ENCODE peak calls at places on chromosome 22, in four cellular contexts. One of them, this sample, is unnamed.

GRCh38 chr22:44260216-44261035 is 52.3 kb downstream of the SHISAL1 start:
- DNase-seq in K562: no peak
- DNase-seq in H1: peak
- DNase-seq in GM12878: no peak
- DNase-seq in this sample: no peak

GRCh38 chr22:42461511-42461910 is 29.3 kb upstream of the NFAM1 start:
- DNase-seq in H1: no peak
- DNase-seq in GM12878: no peak
- DNase-seq in K562: no peak
- DNase-seq in this sample: no peak

GRCh38 chr22:47954107-47954506 is 1191.7 kb downstream of the TBC1D22A start:
- DNase-seq in GM12878: no peak
- DNase-seq in K562: no peak
- DNase-seq in H1: no peak
- DNase-seq in this sample: no peak

GRCh38 chr22:45164217-45165123 is 745 bp downstream of the NUP50 start:
- DNase-seq in H1: peak
- DNase-seq in GM12878: no peak
- DNase-seq in K562: peak
- DNase-seq in this sample: peak

GRCh38 chr22:28917747-28918543 is 34.6 kb downstream of the ZNRF3 start:
- DNase-seq in H1: no peak
- DNase-seq in GM12878: no peak
- DNase-seq in K562: no peak
- DNase-seq in this sample: peak

GRCh38 chr22:20458530-20459151 is 21.0 kb upstream of the SCARF2 start:
- DNase-seq in H1: no peak
- DNase-seq in K562: no peak
- DNase-seq in GM12878: no peak
- DNase-seq in this sample: no peak

GRCh38 chr22:23289851-23290724 is 109.8 kb downstream of the BCR start:
- DNase-seq in GM12878: no peak
- DNase-seq in H1: peak
- DNase-seq in K562: peak
- DNase-seq in this sample: peak

GRCh38 chr22:33405194-33405593 is 347.0 kb upstream of the SYN3 start:
- DNase-seq in K562: no peak
- DNase-seq in H1: no peak
- DNase-seq in GM12878: no peak
- DNase-seq in this sample: no peak

GRCh38 chr22:42947211-42947990 is 67.5 kb downstream of the PACSIN2 start:
- DNase-seq in K562: no peak
- DNase-seq in H1: no peak
- DNase-seq in GM12878: no peak
- DNase-seq in this sample: no peak

GRCh38 chr22:20783844-20784723 is 10.2 kb downstream of the SERPIND1 start:
- DNase-seq in H1: peak
- DNase-seq in GM12878: peak
- DNase-seq in K562: peak
- DNase-seq in this sample: peak

GRCh38 chr22:17675584-17675983 is 37.0 kb downstream of the BCL2L13 start:
- DNase-seq in H1: no peak
- DNase-seq in GM12878: no peak
- DNase-seq in K562: no peak
- DNase-seq in this sample: no peak

GRCh38 chr22:21690401-21690801 is 24.6 kb downstream of the PPIL2 start:
- DNase-seq in GM12878: peak
- DNase-seq in H1: no peak
- DNase-seq in K562: no peak
- DNase-seq in this sample: no peak

GRCh38 chr22:33823552-33823951 is 96.7 kb downstream of the LARGE1 start:
- DNase-seq in GM12878: no peak
- DNase-seq in K562: no peak
- DNase-seq in H1: no peak
- DNase-seq in this sample: no peak

GRCh38 chr22:39384750-39385480 is 14.7 kb upstream of the TAB1 start:
- DNase-seq in H1: peak
- DNase-seq in K562: peak
- DNase-seq in GM12878: no peak
- DNase-seq in this sample: peak

GRCh38 chr22:21943571-21944448 is 8.8 kb downstream of the PPM1F start:
- DNase-seq in GM12878: no peak
- DNase-seq in H1: no peak
- DNase-seq in K562: no peak
- DNase-seq in this sample: no peak

GRCh38 chr22:35505394-35506258 is 35.0 kb upstream of the RASD2 start:
- DNase-seq in H1: no peak
- DNase-seq in GM12878: no peak
- DNase-seq in K562: no peak
- DNase-seq in this sample: no peak

GRCh38 chr22:22598144-22598543 is 39.1 kb upstream of the PRAME start:
- DNase-seq in GM12878: no peak
- DNase-seq in K562: peak
- DNase-seq in H1: no peak
- DNase-seq in this sample: no peak

GRCh38 chr22:20957691-20958440 is 9.2 kb upstream of the AIFM3 start:
- DNase-seq in GM12878: no peak
- DNase-seq in K562: no peak
- DNase-seq in H1: peak
- DNase-seq in this sample: peak

GRCh38 chr22:42714768-42715430 is 5.8 kb downstream of the A4GALT start:
- DNase-seq in K562: no peak
- DNase-seq in H1: no peak
- DNase-seq in GM12878: no peak
- DNase-seq in this sample: no peak

GRCh38 chr22:39472570-39473556 is 16.1 kb downstream of the MGAT3 start:
- DNase-seq in GM12878: no peak
- DNase-seq in K562: peak
- DNase-seq in H1: no peak
- DNase-seq in this sample: no peak

GRCh38 chr22:22558972-22559603 is at the start of gene PRAME:
- DNase-seq in GM12878: peak
- DNase-seq in H1: peak
- DNase-seq in K562: peak
- DNase-seq in this sample: peak

GRCh38 chr22:17920145-17920605 is 104.2 kb downstream of the MICAL3 start:
- DNase-seq in GM12878: no peak
- DNase-seq in K562: peak
- DNase-seq in H1: no peak
- DNase-seq in this sample: peak

GRCh38 chr22:28426346-28427132 is 253.1 kb downstream of the TTC28 start:
- DNase-seq in H1: no peak
- DNase-seq in GM12878: no peak
- DNase-seq in K562: no peak
- DNase-seq in this sample: no peak

GRCh38 chr22:23029521-23030228 is 40.6 kb upstream of the GNAZ start:
- DNase-seq in K562: peak
- DNase-seq in H1: no peak
- DNase-seq in GM12878: no peak
- DNase-seq in this sample: no peak

GRCh38 chr22:45329536-45329936 is 19.8 kb downstream of the FAM118A start:
- DNase-seq in K562: no peak
- DNase-seq in GM12878: no peak
- DNase-seq in H1: no peak
- DNase-seq in this sample: peak

GRCh38 chr22:19240813-19241592 is 50.5 kb downstream of the CLTCL1 start:
- DNase-seq in H1: no peak
- DNase-seq in K562: peak
- DNase-seq in GM12878: no peak
- DNase-seq in this sample: no peak

GRCh38 chr22:33331017-33331416 is 272.8 kb upstream of the SYN3 start:
- DNase-seq in H1: no peak
- DNase-seq in GM12878: no peak
- DNase-seq in K562: no peak
- DNase-seq in this sample: no peak

GRCh38 chr22:35313311-35314121 is 13.8 kb downstream of the TOM1 start:
- DNase-seq in K562: no peak
- DNase-seq in H1: no peak
- DNase-seq in GM12878: no peak
- DNase-seq in this sample: no peak

GRCh38 chr22:20803696-20804324 is 29.9 kb downstream of the SERPIND1 start:
- DNase-seq in GM12878: no peak
- DNase-seq in H1: peak
- DNase-seq in K562: peak
- DNase-seq in this sample: peak

GRCh38 chr22:44395116-44396005 is 82.6 kb upstream of the SHISAL1 start:
- DNase-seq in H1: peak
- DNase-seq in K562: no peak
- DNase-seq in GM12878: no peak
- DNase-seq in this sample: peak

GRCh38 chr22:24134090-24134846 is 47.0 kb upstream of the SUSD2 start:
- DNase-seq in H1: no peak
- DNase-seq in K562: no peak
- DNase-seq in GM12878: no peak
- DNase-seq in this sample: no peak

DNA sequence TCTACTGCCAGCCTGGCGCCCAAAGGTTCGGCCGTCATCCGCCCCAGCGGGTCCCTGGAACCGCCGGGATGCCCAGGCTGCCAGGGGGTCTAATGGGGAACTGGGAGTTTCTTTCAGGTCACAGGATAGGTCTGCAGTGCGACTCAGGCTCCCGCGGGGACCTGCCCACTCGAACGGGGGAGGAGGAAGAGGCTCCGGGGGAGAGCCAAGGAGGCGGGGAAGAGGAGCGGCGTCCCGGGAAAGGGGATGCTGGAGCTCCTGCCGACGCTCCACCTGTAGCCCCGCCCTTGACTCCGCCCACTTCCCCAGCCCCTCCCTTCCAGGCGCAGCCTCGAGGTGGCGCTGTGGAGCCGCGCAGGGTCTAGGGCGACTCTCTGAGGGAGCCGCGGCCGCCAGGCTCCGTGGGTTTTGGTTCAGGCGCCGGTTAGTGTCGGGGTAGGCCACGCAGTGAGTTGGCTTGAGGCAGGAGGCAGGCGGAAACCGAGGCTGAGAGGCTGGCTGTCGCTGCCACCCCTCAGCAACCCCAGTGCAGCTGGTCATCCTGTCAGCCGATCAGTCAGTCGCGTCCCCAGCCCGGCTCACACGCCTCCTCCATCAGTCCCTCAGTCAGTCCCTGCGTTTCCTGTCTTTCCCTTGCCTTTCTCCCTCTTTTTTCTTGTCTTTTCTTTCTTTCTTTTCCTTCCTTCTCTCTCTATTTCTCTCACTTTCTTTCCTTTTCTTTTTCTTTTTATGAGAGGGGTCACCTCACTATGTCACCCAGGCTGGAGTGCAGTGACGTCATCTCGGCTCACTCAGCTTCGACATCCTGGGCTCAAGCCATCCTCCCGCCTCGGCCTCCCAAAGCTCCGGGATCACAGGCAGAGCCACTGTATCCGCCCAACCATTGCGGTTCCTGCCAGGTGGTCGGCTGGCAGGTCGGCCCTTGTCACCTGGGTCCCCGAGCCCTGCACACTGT is 26.4 kb downstream of the YWHAH start:
- DNase-seq in H1: peak
- DNase-seq in K562: peak
- DNase-seq in GM12878: peak
- DNase-seq in this sample: peak
- TF ChIP-seq GABPA in H1: no peak
- TF ChIP-seq GABPA in K562: no peak
- TF ChIP-seq GABPA in GM12878: no peak
- TF ChIP-seq GABPA in this sample: peak

DNA sequence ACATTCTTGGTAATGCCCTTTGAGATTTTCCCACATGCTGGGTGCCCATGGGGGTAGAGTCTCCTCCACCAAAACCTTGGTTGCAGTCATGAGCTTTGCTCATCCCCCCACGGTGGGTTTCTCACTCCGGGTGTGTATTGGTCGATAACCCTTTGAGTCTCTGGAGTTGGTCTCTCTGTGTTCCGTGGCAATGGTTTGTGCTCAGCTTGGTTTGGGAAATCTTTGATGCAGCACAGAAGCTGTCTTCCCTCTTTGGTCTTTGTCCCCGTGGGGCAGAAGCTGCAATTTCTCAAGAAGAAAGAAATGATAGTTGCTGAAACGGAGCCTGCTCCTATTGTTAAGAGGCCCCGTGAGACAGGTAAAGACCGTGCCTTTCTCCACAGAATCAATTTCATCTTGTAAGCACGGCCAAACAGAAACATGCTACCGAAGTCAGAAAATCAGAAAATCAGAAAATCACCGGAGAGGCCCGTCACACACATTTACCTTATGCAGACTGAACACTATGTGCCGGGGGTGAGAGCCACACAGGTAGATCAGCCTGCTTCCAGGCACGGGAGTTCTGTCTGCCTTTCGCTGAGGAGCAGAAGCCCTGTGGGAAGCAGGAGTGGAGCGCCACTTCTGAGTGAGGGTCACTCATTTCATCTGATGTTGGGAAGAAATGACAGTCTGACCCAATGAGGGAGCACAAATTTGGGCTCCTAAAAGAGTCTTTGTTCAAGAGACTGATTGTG is 186.1 kb downstream of the TBC1D22A start:
- DNase-seq in K562: no peak
- DNase-seq in GM12878: no peak
- DNase-seq in H1: no peak
- DNase-seq in this sample: no peak
- H2AFZ ChIP-seq in K562: no peak
- H2AFZ ChIP-seq in GM12878: no peak
- H2AFZ ChIP-seq in H1: no peak
- H2AFZ ChIP-seq in this sample: no peak

GRCh38 chr22:25366876-25367466 is 147.5 kb downstream of the CRYBB2 start:
- DNase-seq in K562: no peak
- DNase-seq in H1: no peak
- DNase-seq in GM12878: no peak
- DNase-seq in this sample: no peak
- TF ChIP-seq GABPA in K562: no peak
- TF ChIP-seq GABPA in H1: no peak
- TF ChIP-seq GABPA in GM12878: no peak
- TF ChIP-seq GABPA in this sample: no peak

GRCh38 chr22:50084570-50084969 is 656 bp downstream of the MLC1 start:
- DNase-seq in GM12878: no peak
- DNase-seq in K562: no peak
- DNase-seq in H1: no peak
- DNase-seq in this sample: no peak

GRCh38 chr22:50086526-50086925 is 1.3 kb upstream of the MLC1 start:
- DNase-seq in H1: no peak
- DNase-seq in GM12878: no peak
- DNase-seq in K562: no peak
- DNase-seq in this sample: no peak

GRCh38 chr22:50083462-50084081 is 1.7 kb downstream of the MLC1 start:
- DNase-seq in H1: no peak
- DNase-seq in GM12878: no peak
- DNase-seq in K562: no peak
- DNase-seq in this sample: peak

GRCh38 chr22:50084085-50084484 is 1.1 kb downstream of the MLC1 start:
- DNase-seq in K562: no peak
- DNase-seq in H1: no peak
- DNase-seq in GM12878: no peak
- DNase-seq in this sample: peak

GRCh38 chr22:50085211-50085999 is at the start of gene MLC1:
- DNase-seq in H1: no peak
- DNase-seq in GM12878: no peak
- DNase-seq in K562: peak
- DNase-seq in this sample: no peak
- H2AFZ ChIP-seq in H1: peak
- H2AFZ ChIP-seq in GM12878: peak
- H2AFZ ChIP-seq in K562: no peak
- H2AFZ ChIP-seq in this sample: no peak

GRCh38 chr22:37631448-37632173 is 7.9 kb upstream of the SH3BP1 start:
- DNase-seq in H1: no peak
- DNase-seq in GM12878: no peak
- DNase-seq in K562: no peak
- DNase-seq in this sample: no peak
- TF ChIP-seq GABPA in H1: no peak
- TF ChIP-seq GABPA in GM12878: no peak
- TF ChIP-seq GABPA in K562: no peak
- TF ChIP-seq GABPA in this sample: no peak